ENCODE peak calls at places on chromosomes 7 and 10, in seven cellular contexts. Q is SHP77, I is nephron progenitor cell, X is HS-27A, Y is Right ventricle myocardium superior, K is OCI-LY7, Z is Caki2. A is an unnamed sample.

GRCh38 chr7:107609861-107610260 is 29.8 kb downstream of the BCAP29 start:
- DNase-seq in Q (no peak), I (no peak), X (no peak), Y (no peak), K (no peak), Z (peak), A (no peak)

GRCh38 chr10:98536551-98536950 is 89.8 kb upstream of the HPS1 start:
- DNase-seq in Q (no peak), I (no peak), X (no peak), Y (no peak), K (no peak), Z (no peak), A (no peak)

GRCh38 chr10:32055478-32056135 is 618 bp downstream of the KIF5B start:
- DNase-seq in Q (peak), I (peak), X (no peak), Y (peak), K (peak), Z (no peak), A (peak)

GRCh38 chr7:139543801-139544603 is 20.5 kb downstream of the CLEC2L start:
- DNase-seq in Q (no peak), I (peak), X (no peak), Y (no peak), K (no peak), Z (no peak), A (peak)

GRCh38 chr7:33062023-33062781 is at the start of gene NT5C3A:
- DNase-seq in Q (peak), I (no peak), X (peak), Y (no peak), K (peak), Z (no peak), A (peak)

GRCh38 chr7:42014625-42015412 is 222.2 kb downstream of the GLI3 start:
- DNase-seq in Q (peak), I (peak), X (no peak), Y (no peak), K (peak), Z (peak), A (peak)

GRCh38 chr7:74219416-74219815 is 9.6 kb downstream of the LAT2 start:
- DNase-seq in Q (no peak), I (no peak), X (no peak), Y (no peak), K (no peak), Z (no peak), A (no peak)

GRCh38 chr7:141695803-141696289 is 6.1 kb downstream of the DENND11 start:
- DNase-seq in Q (peak), I (peak), X (no peak), Y (peak), K (no peak), Z (peak), A (no peak)

GRCh38 chr10:22339761-22340361 is 5.4 kb upstream of the SPAG6 start:
- DNase-seq in Q (no peak), I (no peak), X (no peak), Y (no peak), K (no peak), Z (no peak), A (no peak)

GRCh38 chr7:1598961-1599360 is 29.1 kb upstream of the PSMG3 start:
- DNase-seq in Q (no peak), I (no peak), X (no peak), Y (no peak), K (no peak), Z (no peak), A (no peak)

GRCh38 chr7:102028206-102028826 is 210.9 kb downstream of the CUX1 start:
- DNase-seq in Q (no peak), I (no peak), X (no peak), Y (no peak), K (peak), Z (no peak), A (no peak)

GRCh38 chr7:2635810-2636701 is 4.3 kb downstream of the TTYH3 start:
- DNase-seq in Q (peak), I (no peak), X (no peak), Y (peak), K (no peak), Z (no peak), A (no peak)

GRCh38 chr7:47354831-47355541 is 226.9 kb downstream of the TNS3 start:
- DNase-seq in Q (no peak), I (no peak), X (no peak), Y (peak), K (no peak), Z (no peak), A (no peak)

GRCh38 chr7:138919912-138920311 is 61.3 kb downstream of the KIAA1549 start:
- DNase-seq in Q (no peak), I (no peak), X (no peak), Y (no peak), K (no peak), Z (no peak), A (no peak)

GRCh38 chr7:111499027-111499426 is 63.3 kb downstream of the IMMP2L start:
- DNase-seq in Q (no peak), I (no peak), X (no peak), Y (no peak), K (no peak), Z (peak), A (no peak)

GRCh38 chr10:6755891-6756460 is 175.9 kb upstream of the PRKCQ start:
- DNase-seq in Q (no peak), I (no peak), X (no peak), Y (no peak), K (no peak), Z (no peak), A (no peak)

GRCh38 chr10:113297226-113297625 is 255.6 kb upstream of the HABP2 start:
- DNase-seq in Q (no peak), I (no peak), X (no peak), Y (no peak), K (no peak), Z (no peak), A (no peak)

GRCh38 chr7:113751547-113751946 is 167.3 kb downstream of the PPP1R3A start:
- DNase-seq in Q (no peak), I (no peak), X (no peak), Y (no peak), K (no peak), Z (no peak), A (no peak)

GRCh38 chr10:70546585-70546984 is 56.0 kb downstream of the PRF1 start:
- DNase-seq in Q (no peak), I (no peak), X (no peak), Y (peak), K (no peak), Z (no peak), A (no peak)

GRCh38 chr7:23191022-23191421 is 9.2 kb downstream of the NUP42 start:
- DNase-seq in Q (no peak), I (no peak), X (no peak), Y (no peak), K (no peak), Z (no peak), A (no peak)

GRCh38 chr7:98521089-98521692 is 95.9 kb upstream of the NPTX2 start:
- DNase-seq in Q (no peak), I (no peak), X (no peak), Y (no peak), K (no peak), Z (no peak), A (no peak)

GRCh38 chr7:11317766-11318165 is 344.1 kb downstream of the PHF14 start:
- DNase-seq in Q (no peak), I (no peak), X (no peak), Y (no peak), K (no peak), Z (no peak), A (no peak)

GRCh38 chr10:99292159-99292558 is 37.0 kb upstream of the CNNM1 start:
- DNase-seq in Q (no peak), I (no peak), X (peak), Y (no peak), K (no peak), Z (no peak), A (no peak)

GRCh38 chr10:15092855-15093408 is 4.2 kb upstream of the RPP38 start:
- DNase-seq in Q (no peak), I (no peak), X (no peak), Y (no peak), K (no peak), Z (no peak), A (no peak)

GRCh38 chr10:96984512-96985225 is 152.6 kb downstream of the LCOR start:
- DNase-seq in Q (no peak), I (no peak), X (no peak), Y (no peak), K (no peak), Z (no peak), A (no peak)